ENCODE peak calls at places on chromosome 7, in eight cellular contexts. P is HT1080; C is activated CD8-positive, alpha-beta T cell treated with anti-CD3 and anti-CD28 coated beads for 36 hours; W is stomach; Z is Calu3; G is foreskin fibroblast; U is activated CD4-positive, alpha-beta T cell treated with anti-CD3 and anti-CD28 coated beads, Interleukin-2, amount 50 U/mL, for 4 hours; L is H7. E is an unnamed sample.

GRCh38 chr7:27688056-27688455 is 25.4 kb upstream of the HIBADH start:
- DNase-seq in P (no peak), C (no peak), W (no peak), Z (no peak), G (no peak), U (no peak), L (no peak), E (no peak)

GRCh38 chr7:104074529-104074928 is 85.1 kb upstream of the RELN start:
- DNase-seq in P (peak; percentile 9), C (no peak), W (no peak), Z (no peak), G (no peak), U (no peak), L (no peak), E (no peak)

GRCh38 chr7:70271617-70272081 is 673.4 kb downstream of the AUTS2 start:
- DNase-seq in P (no peak), C (no peak), W (no peak), Z (no peak), G (no peak), U (no peak), L (no peak), E (peak; percentile 13)

GRCh38 chr7:69862413-69863064 is 264.3 kb downstream of the AUTS2 start:
- DNase-seq in P (no peak), C (no peak), W (no peak), Z (no peak), G (no peak), U (no peak), L (no peak), E (no peak)

GRCh38 chr7:107167483-107168232 is 1.1 kb upstream of the HBP1 start:
- DNase-seq in P (peak; percentile 71), C (peak; percentile 88), W (peak; percentile 53), Z (peak; percentile 4), G (peak; percentile 73), U (peak; percentile 72), L (peak; percentile 15), E (peak; percentile 57)

GRCh38 chr7:96224682-96225081 is 97.2 kb downstream of the SLC25A13 start:
- DNase-seq in P (peak; percentile 8), C (peak; percentile 33), W (no peak), Z (no peak), G (no peak), U (no peak), L (peak; percentile 61), E (no peak)

GRCh38 chr7:110677405-110677804 is 413.5 kb upstream of the LRRN3 start:
- DNase-seq in P (no peak), C (no peak), W (no peak), Z (no peak), G (no peak), U (no peak), L (no peak), E (no peak)

GRCh38 chr7:45638916-45639315 is 64.7 kb downstream of the ADCY1 start:
- DNase-seq in P (no peak), C (no peak), W (peak; percentile 57), Z (no peak), G (no peak), U (no peak), L (no peak), E (no peak)

GRCh38 chr7:76155938-76156337 is 45.8 kb upstream of the SRRM3 start:
- DNase-seq in P (peak; percentile 24), C (no peak), W (peak; percentile 37), Z (peak; percentile 7), G (peak; percentile 43), U (no peak), L (no peak), E (no peak)

GRCh38 chr7:140521426-140521825 is 42.1 kb upstream of the MKRN1 start:
- DNase-seq in P (peak; percentile 43), C (no peak), W (no peak), Z (no peak), G (no peak), U (no peak), L (no peak), E (no peak)

GRCh38 chr7:159036916-159037605 is 107.6 kb downstream of the VIPR2 start:
- DNase-seq in P (no peak), C (no peak), W (no peak), Z (no peak), G (no peak), U (no peak), L (peak; percentile 71), E (no peak)

GRCh38 chr7:22726849-22727792 is at the start of gene IL6:
- DNase-seq in P (peak; percentile 84), C (peak; percentile 9), W (peak; percentile 58), Z (peak; percentile 91), G (peak; percentile 89), U (no peak), L (peak; percentile 48), E (peak; percentile 97)

GRCh38 chr7:74092321-74092963 is 8.8 kb downstream of the LIMK1 start:
- DNase-seq in P (no peak), C (no peak), W (no peak), Z (no peak), G (no peak), U (no peak), L (peak; percentile 63), E (no peak)

GRCh38 chr7:8433477-8434289 is at the start of gene NXPH1:
- DNase-seq in P (no peak), C (no peak), W (no peak), Z (peak; percentile 65), G (no peak), U (no peak), L (peak; percentile 91), E (no peak)

GRCh38 chr7:7681191-7681935 is 37.0 kb downstream of the RPA3 start:
- DNase-seq in P (peak; percentile 50), C (peak; percentile 65), W (no peak), Z (peak; percentile 66), G (peak; percentile 47), U (peak; percentile 28), L (no peak), E (peak; percentile 34)

GRCh38 chr7:76333388-76334101 is 25.2 kb downstream of the YWHAG start:
- DNase-seq in P (no peak), C (no peak), W (peak; percentile 61), Z (no peak), G (no peak), U (no peak), L (peak; percentile 13), E (no peak)

GRCh38 chr7:98278408-98278807 is 3.1 kb upstream of the BRI3 start:
- DNase-seq in P (no peak), C (no peak), W (no peak), Z (no peak), G (no peak), U (no peak), L (peak; percentile 46), E (no peak)

GRCh38 chr7:141785711-141786552 is 4.1 kb upstream of the TAS2R5 start:
- DNase-seq in P (peak; percentile 44), C (peak; percentile 33), W (no peak), Z (peak; percentile 16), G (peak; percentile 23), U (peak; percentile 5), L (peak; percentile 63), E (peak; percentile 11)

GRCh38 chr7:26356929-26357792 is 65.5 kb downstream of the SNX10 start:
- DNase-seq in P (no peak), C (no peak), W (no peak), Z (no peak), G (no peak), U (no peak), L (no peak), E (no peak)

GRCh38 chr7:2444476-2444875 is 31.7 kb downstream of the GRIFIN start:
- DNase-seq in P (no peak), C (no peak), W (no peak), Z (no peak), G (peak; percentile 61), U (no peak), L (peak; percentile 61), E (peak; percentile 55)

GRCh38 chr7:12357508-12357907 is 46.2 kb downstream of the VWDE start:
- DNase-seq in P (no peak), C (no peak), W (no peak), Z (no peak), G (no peak), U (no peak), L (no peak), E (no peak)

GRCh38 chr7:23530355-23530754 is 1.4 kb downstream of the TRA2A start:
- DNase-seq in P (peak; percentile 31), C (peak; percentile 47), W (no peak), Z (peak; percentile 56), G (no peak), U (peak; percentile 10), L (peak; percentile 65), E (no peak)

GRCh38 chr7:127251458-127252379 is 1.0 kb downstream of the GRM8 start:
- DNase-seq in P (no peak), C (peak; percentile 39), W (no peak), Z (no peak), G (no peak), U (peak; percentile 5), L (peak; percentile 75), E (no peak)

GRCh38 chr7:110875346-110875745 is 215.6 kb upstream of the LRRN3 start:
- DNase-seq in P (no peak), C (no peak), W (no peak), Z (no peak), G (no peak), U (no peak), L (no peak), E (no peak)

GRCh38 chr7:151837285-151838042 is 39.5 kb downstream of the PRKAG2 start:
- DNase-seq in P (no peak), C (no peak), W (no peak), Z (no peak), G (no peak), U (no peak), L (peak; percentile 84), E (no peak)

GRCh38 chr7:112228632-112229031 is 22.1 kb downstream of the ZNF277 start:
- DNase-seq in P (no peak), C (no peak), W (no peak), Z (no peak), G (no peak), U (no peak), L (no peak), E (no peak)

GRCh38 chr7:116169060-116169459 is 41.3 kb upstream of the TES start:
- DNase-seq in P (peak; percentile 56), C (no peak), W (no peak), Z (peak; percentile 16), G (peak; percentile 69), U (no peak), L (no peak), E (no peak)

GRCh38 chr7:43756368-43757072 is 2.0 kb upstream of the BLVRA start:
- DNase-seq in P (peak; percentile 70), C (peak; percentile 22), W (no peak), Z (no peak), G (peak; percentile 73), U (no peak), L (no peak), E (peak; percentile 20)

GRCh38 chr7:50475340-50475739 is 25.2 kb upstream of the FIGNL1 start:
- DNase-seq in P (no peak), C (peak; percentile 42), W (no peak), Z (no peak), G (no peak), U (no peak), L (peak; percentile 41), E (no peak)

GRCh38 chr7:116165717-116166116 is 44.6 kb upstream of the TES start:
- DNase-seq in P (no peak), C (no peak), W (no peak), Z (no peak), G (no peak), U (no peak), L (no peak), E (no peak)

GRCh38 chr7:143145-143751 is 49.1 kb upstream of the FAM20C start:
- DNase-seq in P (no peak), C (no peak), W (no peak), Z (no peak), G (no peak), U (no peak), L (peak; percentile 46), E (no peak)

GRCh38 chr7:149624006-149624405 is 126.4 kb upstream of the ZNF746 start:
- DNase-seq in P (no peak), C (peak; percentile 69), W (peak; percentile 30), Z (peak; percentile 41), G (no peak), U (peak; percentile 48), L (peak; percentile 71), E (no peak)

GRCh38 chr7:114312649-114313048 is 102.0 kb upstream of the FOXP2 start:
- DNase-seq in P (no peak), C (no peak), W (no peak), Z (no peak), G (no peak), U (no peak), L (no peak), E (no peak)

GRCh38 chr7:144936314-144936713 is 100.5 kb upstream of the TPK1 start:
- DNase-seq in P (peak; percentile 25), C (no peak), W (no peak), Z (no peak), G (no peak), U (no peak), L (no peak), E (no peak)

E was measured in AG09309.